ENCODE peak calls at places on chromosome 9, in five cellular contexts. One of them, this sample, is unnamed. For H3K36me3 and H3K4me1, the result is how much of the 10 kb centered on the place peaks cover.

GRCh38 chr9:130660683-130661460 is 3.5 kb upstream of the PRDM12 start:
- DNase-seq in mucosa of descending colon: no peak
- DNase-seq in ovary: no peak
- DNase-seq in SK-N-SH: peak
- DNase-seq in transverse colon: no peak
- DNase-seq in this sample: no peak

GRCh38 chr9:110214956-110215355 is 7.0 kb upstream of the C9orf152 start:
- DNase-seq in mucosa of descending colon: no peak
- DNase-seq in ovary: no peak
- DNase-seq in SK-N-SH: no peak
- DNase-seq in transverse colon: no peak
- DNase-seq in this sample: no peak

GRCh38 chr9:114899461-114899860 is 30.9 kb downstream of the TNFSF8 start:
- DNase-seq in mucosa of descending colon: no peak
- DNase-seq in ovary: no peak
- DNase-seq in SK-N-SH: no peak
- DNase-seq in transverse colon: no peak
- DNase-seq in this sample: no peak

GRCh38 chr9:122382901-122383850 is 12.4 kb downstream of the PTGS1 start:
- DNase-seq in mucosa of descending colon: no peak
- DNase-seq in ovary: no peak
- DNase-seq in SK-N-SH: no peak
- DNase-seq in transverse colon: no peak
- DNase-seq in this sample: no peak

GRCh38 chr9:15999422-16000339 is 446.8 kb downstream of the CCDC171 start:
- DNase-seq in mucosa of descending colon: no peak
- DNase-seq in ovary: no peak
- DNase-seq in SK-N-SH: peak
- DNase-seq in transverse colon: no peak
- DNase-seq in this sample: no peak

GRCh38 chr9:7439355-7439978 is 360.1 kb downstream of the DMAC1 start:
- DNase-seq in mucosa of descending colon: no peak
- DNase-seq in ovary: no peak
- DNase-seq in SK-N-SH: no peak
- DNase-seq in transverse colon: no peak
- DNase-seq in this sample: no peak

GRCh38 chr9:18906656-18907395 is 126.2 kb downstream of the SAXO1 start:
- DNase-seq in mucosa of descending colon: no peak
- DNase-seq in ovary: no peak
- DNase-seq in SK-N-SH: no peak
- DNase-seq in transverse colon: no peak
- DNase-seq in this sample: no peak

GRCh38 chr9:92963831-92964606 is 16.7 kb downstream of the FGD3 start:
- DNase-seq in mucosa of descending colon: peak
- DNase-seq in ovary: no peak
- DNase-seq in SK-N-SH: no peak
- DNase-seq in transverse colon: peak
- DNase-seq in this sample: peak

GRCh38 chr9:126703330-126704156 is 89.8 kb downstream of the LMX1B start:
- DNase-seq in mucosa of descending colon: no peak
- DNase-seq in ovary: no peak
- DNase-seq in SK-N-SH: peak
- DNase-seq in transverse colon: no peak
- DNase-seq in this sample: no peak

GRCh38 chr9:93136011-93136440 is 2.0 kb upstream of the NINJ1 start:
- DNase-seq in mucosa of descending colon: peak
- DNase-seq in ovary: peak
- DNase-seq in SK-N-SH: no peak
- DNase-seq in transverse colon: no peak
- DNase-seq in this sample: no peak

GRCh38 chr9:86752727-86753126 is 194.6 kb downstream of the GAS1 start:
- DNase-seq in mucosa of descending colon: no peak
- DNase-seq in ovary: no peak
- DNase-seq in SK-N-SH: no peak
- DNase-seq in transverse colon: no peak
- DNase-seq in this sample: no peak

GRCh38 chr9:37669232-37669631 is 18.5 kb downstream of the FRMPD1 start:
- DNase-seq in mucosa of descending colon: no peak
- DNase-seq in ovary: no peak
- DNase-seq in SK-N-SH: no peak
- DNase-seq in transverse colon: no peak
- DNase-seq in this sample: no peak

GRCh38 chr9:85658716-85659115 is 83.0 kb downstream of the AGTPBP1 start:
- DNase-seq in mucosa of descending colon: no peak
- DNase-seq in ovary: no peak
- DNase-seq in SK-N-SH: no peak
- DNase-seq in transverse colon: no peak
- DNase-seq in this sample: no peak

GRCh38 chr9:108468364-108468763 is 387.4 kb downstream of the ACTL7B start:
- DNase-seq in mucosa of descending colon: peak
- DNase-seq in ovary: no peak
- DNase-seq in SK-N-SH: peak
- DNase-seq in transverse colon: peak
- DNase-seq in this sample: peak

GRCh38 chr9:37967272-37967581 is 63.3 kb upstream of the SLC25A51 start:
- DNase-seq in mucosa of descending colon: no peak
- DNase-seq in ovary: no peak
- DNase-seq in SK-N-SH: no peak
- DNase-seq in transverse colon: no peak
- DNase-seq in this sample: no peak

GRCh38 chr9:34450644-34451043 is 7.7 kb downstream of the FAM219A start:
- DNase-seq in mucosa of descending colon: no peak
- DNase-seq in ovary: no peak
- DNase-seq in SK-N-SH: no peak
- DNase-seq in transverse colon: no peak
- DNase-seq in this sample: no peak

GRCh38 chr9:117448066-117448465 is 33.2 kb upstream of the ASTN2 start:
- DNase-seq in mucosa of descending colon: no peak
- DNase-seq in ovary: no peak
- DNase-seq in SK-N-SH: peak
- DNase-seq in transverse colon: no peak
- DNase-seq in this sample: no peak

GRCh38 chr9:12708562-12709298 is 15.5 kb downstream of the TYRP1 start:
- DNase-seq in mucosa of descending colon: no peak
- DNase-seq in ovary: no peak
- DNase-seq in SK-N-SH: no peak
- DNase-seq in transverse colon: no peak
- DNase-seq in this sample: no peak

GRCh38 chr9:114001794-114002261 is 76.3 kb downstream of the AMBP start:
- DNase-seq in mucosa of descending colon: no peak
- DNase-seq in ovary: no peak
- DNase-seq in SK-N-SH: no peak
- DNase-seq in transverse colon: no peak
- DNase-seq in this sample: peak

GRCh38 chr9:16341176-16341575 is 529.3 kb downstream of the BNC2 start:
- DNase-seq in mucosa of descending colon: no peak
- DNase-seq in ovary: no peak
- DNase-seq in SK-N-SH: no peak
- DNase-seq in transverse colon: no peak
- DNase-seq in this sample: no peak

GRCh38 chr9:18361621-18362020 is 112.3 kb upstream of the ADAMTSL1 start:
- DNase-seq in mucosa of descending colon: no peak
- DNase-seq in ovary: no peak
- DNase-seq in SK-N-SH: no peak
- DNase-seq in transverse colon: no peak
- DNase-seq in this sample: no peak

GRCh38 chr9:79134654-79135053 is 437.1 kb upstream of the TLE4 start:
- DNase-seq in mucosa of descending colon: no peak
- DNase-seq in ovary: no peak
- DNase-seq in SK-N-SH: no peak
- DNase-seq in transverse colon: no peak
- DNase-seq in this sample: no peak

GRCh38 chr9:25562101-25562500 is 116.1 kb downstream of the TUSC1 start:
- DNase-seq in mucosa of descending colon: no peak
- DNase-seq in ovary: no peak
- DNase-seq in SK-N-SH: no peak
- DNase-seq in transverse colon: no peak
- DNase-seq in this sample: no peak

GRCh38 chr9:35756275-35756742 is 2.2 kb upstream of the MSMP start:
- DNase-seq in mucosa of descending colon: peak
- DNase-seq in ovary: peak
- DNase-seq in SK-N-SH: no peak
- DNase-seq in transverse colon: peak
- DNase-seq in this sample: peak

GRCh38 chr9:117412841-117413240 is 2.0 kb downstream of the ASTN2 start:
- DNase-seq in mucosa of descending colon: no peak
- DNase-seq in ovary: no peak
- DNase-seq in SK-N-SH: peak
- DNase-seq in transverse colon: no peak
- DNase-seq in this sample: no peak

GRCh38 chr9:127447416-127448111 is 3.6 kb downstream of the RPL12 start:
- DNase-seq in mucosa of descending colon: no peak
- DNase-seq in ovary: no peak
- DNase-seq in SK-N-SH: no peak
- DNase-seq in transverse colon: no peak
- DNase-seq in this sample: no peak

GRCh38 chr9:88536951-88537742 is 2.2 kb downstream of the NXNL2 start:
- DNase-seq in mucosa of descending colon: peak
- DNase-seq in ovary: peak
- DNase-seq in SK-N-SH: no peak
- DNase-seq in transverse colon: no peak
- DNase-seq in this sample: no peak

GRCh38 chr9:109277451-109277850 is 43.4 kb downstream of the EPB41L4B start:
- DNase-seq in mucosa of descending colon: no peak
- DNase-seq in ovary: no peak
- DNase-seq in SK-N-SH: no peak
- DNase-seq in transverse colon: peak
- DNase-seq in this sample: no peak

GRCh38 chr9:81351166-81351565 is 338.2 kb downstream of the TLE1 start:
- DNase-seq in mucosa of descending colon: no peak
- DNase-seq in ovary: no peak
- DNase-seq in SK-N-SH: no peak
- DNase-seq in transverse colon: no peak
- DNase-seq in this sample: no peak

GRCh38 chr9:20238921-20239320 is 383.4 kb downstream of the MLLT3 start:
- DNase-seq in mucosa of descending colon: no peak
- DNase-seq in ovary: no peak
- DNase-seq in SK-N-SH: no peak
- DNase-seq in transverse colon: no peak
- DNase-seq in this sample: no peak

GRCh38 chr9:137016436-137016835 is 11.6 kb downstream of the ABCA2 start:
- DNase-seq in mucosa of descending colon: no peak
- DNase-seq in ovary: no peak
- DNase-seq in SK-N-SH: no peak
- DNase-seq in transverse colon: no peak
- DNase-seq in this sample: no peak
- H3K36me3 ChIP-seq in mucosa of descending colon: under half
- H3K36me3 ChIP-seq in ovary: under half
- H3K36me3 ChIP-seq in SK-N-SH: under half
- H3K36me3 ChIP-seq in transverse colon: under half
- H3K36me3 ChIP-seq in this sample: under half

DNA sequence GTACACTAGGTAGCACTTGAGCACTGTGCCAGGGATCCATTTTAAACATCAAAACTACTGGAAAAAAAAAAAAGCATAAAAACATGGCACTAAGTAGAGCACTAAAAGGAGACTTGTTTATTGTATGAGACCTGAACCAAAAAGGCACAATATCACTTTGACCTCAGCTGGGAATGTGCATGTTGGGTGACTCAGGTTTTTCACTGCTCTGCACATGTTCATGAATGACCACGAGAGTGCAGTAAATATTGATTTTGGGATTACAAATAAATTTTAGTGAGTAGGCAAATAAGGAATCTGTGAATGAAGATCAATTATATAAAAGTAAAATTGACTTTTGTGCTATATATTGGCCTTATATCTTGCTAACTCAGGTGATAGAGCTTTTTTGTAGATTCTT is 11.8 kb downstream of the RMI1 start:
- DNase-seq in mucosa of descending colon: no peak
- DNase-seq in ovary: no peak
- DNase-seq in SK-N-SH: no peak
- DNase-seq in transverse colon: no peak
- DNase-seq in this sample: no peak
- TF ChIP-seq CTCF in mucosa of descending colon: no peak
- TF ChIP-seq CTCF in ovary: no peak
- TF ChIP-seq CTCF in SK-N-SH: no peak
- TF ChIP-seq CTCF in transverse colon: no peak
- TF ChIP-seq CTCF in this sample: no peak

DNA sequence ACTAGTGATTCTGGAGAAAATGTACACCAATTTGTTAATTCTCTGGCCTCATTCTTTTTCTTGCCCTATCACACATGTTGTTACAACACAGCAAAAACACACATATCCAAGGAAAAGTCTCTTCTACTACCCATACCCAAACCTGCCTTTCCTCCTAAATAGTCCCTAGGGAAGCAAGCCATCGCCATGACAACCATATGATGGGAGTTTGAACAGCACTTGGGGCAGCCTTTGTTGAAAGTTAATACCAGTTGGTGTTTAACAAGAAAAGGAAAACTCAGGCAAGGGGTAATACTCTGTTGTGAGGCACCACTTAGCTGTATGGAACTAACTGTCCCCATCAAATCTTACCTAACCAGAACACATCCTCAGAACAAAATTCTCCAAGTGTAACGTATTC is 1.7 kb downstream of the TRPM3 start:
- DNase-seq in mucosa of descending colon: no peak
- DNase-seq in ovary: no peak
- DNase-seq in SK-N-SH: no peak
- DNase-seq in transverse colon: no peak
- DNase-seq in this sample: no peak
- H3K4me1 ChIP-seq in mucosa of descending colon: under half
- H3K4me1 ChIP-seq in ovary: under half
- H3K4me1 ChIP-seq in SK-N-SH: under half
- H3K4me1 ChIP-seq in transverse colon: under half
- H3K4me1 ChIP-seq in this sample: under half

GRCh38 chr9:107306308-107306707 is 23.2 kb downstream of the RAD23B start:
- DNase-seq in mucosa of descending colon: no peak
- DNase-seq in ovary: no peak
- DNase-seq in SK-N-SH: no peak
- DNase-seq in transverse colon: no peak
- DNase-seq in this sample: no peak

GRCh38 chr9:107312651-107313050 is 29.6 kb downstream of the RAD23B start:
- DNase-seq in mucosa of descending colon: no peak
- DNase-seq in ovary: no peak
- DNase-seq in SK-N-SH: no peak
- DNase-seq in transverse colon: no peak
- DNase-seq in this sample: no peak

GRCh38 chr9:107307331-107307730 is 24.3 kb downstream of the RAD23B start:
- DNase-seq in mucosa of descending colon: no peak
- DNase-seq in ovary: no peak
- DNase-seq in SK-N-SH: no peak
- DNase-seq in transverse colon: no peak
- DNase-seq in this sample: no peak

GRCh38 chr9:107309271-107309670 is 26.2 kb downstream of the RAD23B start:
- DNase-seq in mucosa of descending colon: no peak
- DNase-seq in ovary: no peak
- DNase-seq in SK-N-SH: no peak
- DNase-seq in transverse colon: no peak
- DNase-seq in this sample: no peak

DNA sequence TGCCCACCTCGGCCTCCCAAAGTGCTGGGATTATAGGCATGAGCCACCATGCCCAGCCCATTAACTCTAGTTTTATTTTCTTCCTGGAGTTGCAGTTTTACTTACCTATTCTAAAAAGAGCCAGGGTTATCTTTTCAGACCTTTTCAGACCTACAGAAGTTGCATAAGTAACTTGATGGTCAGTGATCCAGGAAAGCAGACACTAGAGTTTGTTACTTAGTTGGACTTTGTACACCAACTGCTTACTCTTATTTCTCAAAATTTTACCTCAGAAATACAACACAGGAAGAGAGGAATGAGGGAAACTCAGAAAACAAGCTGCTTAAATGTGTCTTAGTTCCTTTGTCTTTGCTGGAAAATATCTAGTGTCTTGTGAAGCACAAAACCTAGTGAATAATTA is 25.4 kb downstream of the RAD23B start:
- DNase-seq in mucosa of descending colon: no peak
- DNase-seq in ovary: no peak
- DNase-seq in SK-N-SH: no peak
- DNase-seq in transverse colon: no peak
- DNase-seq in this sample: no peak
- H3K36me3 ChIP-seq in mucosa of descending colon: under half
- H3K36me3 ChIP-seq in ovary: under half
- H3K36me3 ChIP-seq in SK-N-SH: half or more
- H3K36me3 ChIP-seq in transverse colon: under half
- H3K36me3 ChIP-seq in this sample: under half

This sample was measured in lung.